ENCODE peak calls at places on chromosomes 16 and 17, in seven cellular contexts. S is glutamatergic neuron; H is mucosa of descending colon; L is B cell; E is CD8-positive, alpha-beta T cell; U is bronchial epithelial cell; T is IMR-90. M is an unnamed sample.
A peak's percentile ranks its signal among the peaks of the same experiment; 100 is the strongest.

GRCh38 chr17:59746849-59747445 is 39.5 kb downstream of the VMP1 start:
- DNase-seq in S (no peak), H (no peak), L (peak; percentile 32), E (no peak), U (no peak), T (peak; percentile 71), M (peak; percentile 53)

GRCh38 chr17:70654706-70655105 is 485.4 kb downstream of the KCNJ2 start:
- DNase-seq in S (no peak), H (no peak), L (no peak), E (no peak), U (no peak), T (no peak), M (no peak)

GRCh38 chr17:31094600-31095238 is at the start of gene NF1:
- DNase-seq in S (peak; percentile 95), H (peak; percentile 96), L (peak; percentile 93), E (peak; percentile 79), U (peak; percentile 82), T (peak; percentile 94), M (peak; percentile 95)

GRCh38 chr17:29709861-29710849 is 87.4 kb upstream of the CORO6 start:
- DNase-seq in S (no peak), H (no peak), L (no peak), E (no peak), U (peak; percentile 26), T (peak; percentile 52), M (peak; percentile 13)

GRCh38 chr16:29868396-29868795 is 5.4 kb upstream of the CDIPT start:
- DNase-seq in S (no peak), H (no peak), L (no peak), E (no peak), U (no peak), T (no peak), M (no peak)

GRCh38 chr16:4580245-4580644 is 24.1 kb downstream of the C16orf96 start:
- DNase-seq in S (no peak), H (no peak), L (no peak), E (no peak), U (peak; percentile 72), T (no peak), M (peak; percentile 4)

GRCh38 chr16:50462793-50463507 is 85.2 kb upstream of the NKD1 start:
- DNase-seq in S (no peak), H (no peak), L (no peak), E (no peak), U (no peak), T (no peak), M (no peak)

GRCh38 chr17:76268991-76269981 is 4.1 kb downstream of the UBALD2 start:
- DNase-seq in S (peak; percentile 44), H (no peak), L (peak; percentile 37), E (no peak), U (no peak), T (no peak), M (no peak)

GRCh38 chr17:78330570-78331224 is 29.2 kb downstream of the SOCS3 start:
- DNase-seq in S (no peak), H (peak; percentile 49), L (no peak), E (no peak), U (no peak), T (no peak), M (no peak)

GRCh38 chr17:55990332-55991006 is 162.8 kb upstream of the ANKFN1 start:
- DNase-seq in S (no peak), H (no peak), L (no peak), E (no peak), U (no peak), T (no peak), M (no peak)

GRCh38 chr17:50177983-50178834 is 12.4 kb downstream of the SGCA start:
- DNase-seq in S (peak; percentile 73), H (peak; percentile 77), L (peak; percentile 73), E (peak; percentile 49), U (peak; percentile 100), T (peak; percentile 99), M (peak; percentile 97)

GRCh38 chr16:80350066-80350465 is 190.7 kb upstream of the DYNLRB2 start:
- DNase-seq in S (no peak), H (no peak), L (no peak), E (no peak), U (no peak), T (no peak), M (no peak)

GRCh38 chr17:34665803-34666763 is 86.7 kb downstream of the TMEM132E start:
- DNase-seq in S (no peak), H (no peak), L (no peak), E (no peak), U (no peak), T (no peak), M (no peak)

GRCh38 chr17:8300629-8301242 is 5.5 kb upstream of the SLC25A35 start:
- DNase-seq in S (peak; percentile 57), H (peak; percentile 58), L (peak; percentile 81), E (peak; percentile 63), U (peak; percentile 54), T (peak; percentile 64), M (peak; percentile 62)

GRCh38 chr17:76883744-76884525 is 15.7 kb downstream of the MGAT5B start:
- DNase-seq in S (no peak), H (no peak), L (no peak), E (no peak), U (no peak), T (no peak), M (no peak)

GRCh38 chr16:3248596-3248995 is 7.8 kb downstream of the MEFV start:
- DNase-seq in S (no peak), H (no peak), L (no peak), E (no peak), U (no peak), T (no peak), M (no peak)

GRCh38 chr16:89002851-89003830 is 26.1 kb upstream of the CBFA2T3 start:
- DNase-seq in S (no peak), H (no peak), L (no peak), E (no peak), U (no peak), T (no peak), M (no peak)

GRCh38 chr16:87964049-87964448 is 12.8 kb downstream of the BANP start:
- DNase-seq in S (no peak), H (no peak), L (no peak), E (no peak), U (no peak), T (no peak), M (no peak)

GRCh38 chr17:73874008-73874407 is 229.8 kb upstream of the SDK2 start:
- DNase-seq in S (no peak), H (no peak), L (no peak), E (no peak), U (peak; percentile 71), T (no peak), M (no peak)

GRCh38 chr16:88533381-88533831 is 36.8 kb upstream of the ZC3H18 start:
- DNase-seq in S (no peak), H (no peak), L (no peak), E (no peak), U (peak; percentile 12), T (peak; percentile 47), M (peak; percentile 16)

DNA sequence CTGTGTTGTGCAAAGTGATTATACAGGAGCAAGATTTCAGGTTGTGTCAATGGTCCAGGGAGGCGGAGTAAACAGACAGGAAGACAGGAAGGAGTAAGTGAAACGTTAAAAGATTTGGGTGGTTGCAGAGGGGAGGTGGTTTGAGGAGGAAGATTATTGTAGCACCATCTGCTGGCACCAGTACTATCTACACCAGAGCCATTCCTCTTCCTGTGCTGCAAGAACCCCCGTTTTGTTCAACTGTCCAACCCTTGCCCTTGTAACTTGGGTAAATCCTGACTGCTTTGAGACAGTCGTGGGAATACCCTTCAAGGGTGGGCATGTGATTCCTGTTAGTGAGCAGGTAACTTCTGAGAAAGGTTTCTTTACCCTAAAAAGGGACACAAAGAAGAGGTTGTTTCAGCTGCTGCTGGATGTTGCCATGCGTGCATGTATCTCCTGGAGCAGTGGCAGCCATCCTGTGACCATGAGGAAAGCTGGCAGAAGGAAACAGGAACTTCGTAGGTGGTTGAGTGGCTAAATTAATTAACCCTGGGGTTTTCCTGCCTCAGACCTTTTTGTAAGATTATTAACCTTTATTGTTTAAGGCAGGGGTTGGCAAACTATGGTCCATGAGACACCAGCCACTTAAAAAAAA is 124.1 kb downstream of the PRKCA start:
- DNase-seq in S (no peak), H (peak; percentile 58), L (no peak), E (peak; percentile 49), U (no peak), T (peak; percentile 14), M (no peak)
- TF ChIP-seq CTCF in S (no peak), H (no peak), L (no peak), E (peak; percentile 48), U (peak; percentile 31), T (no peak), M (peak; percentile 45)

DNA sequence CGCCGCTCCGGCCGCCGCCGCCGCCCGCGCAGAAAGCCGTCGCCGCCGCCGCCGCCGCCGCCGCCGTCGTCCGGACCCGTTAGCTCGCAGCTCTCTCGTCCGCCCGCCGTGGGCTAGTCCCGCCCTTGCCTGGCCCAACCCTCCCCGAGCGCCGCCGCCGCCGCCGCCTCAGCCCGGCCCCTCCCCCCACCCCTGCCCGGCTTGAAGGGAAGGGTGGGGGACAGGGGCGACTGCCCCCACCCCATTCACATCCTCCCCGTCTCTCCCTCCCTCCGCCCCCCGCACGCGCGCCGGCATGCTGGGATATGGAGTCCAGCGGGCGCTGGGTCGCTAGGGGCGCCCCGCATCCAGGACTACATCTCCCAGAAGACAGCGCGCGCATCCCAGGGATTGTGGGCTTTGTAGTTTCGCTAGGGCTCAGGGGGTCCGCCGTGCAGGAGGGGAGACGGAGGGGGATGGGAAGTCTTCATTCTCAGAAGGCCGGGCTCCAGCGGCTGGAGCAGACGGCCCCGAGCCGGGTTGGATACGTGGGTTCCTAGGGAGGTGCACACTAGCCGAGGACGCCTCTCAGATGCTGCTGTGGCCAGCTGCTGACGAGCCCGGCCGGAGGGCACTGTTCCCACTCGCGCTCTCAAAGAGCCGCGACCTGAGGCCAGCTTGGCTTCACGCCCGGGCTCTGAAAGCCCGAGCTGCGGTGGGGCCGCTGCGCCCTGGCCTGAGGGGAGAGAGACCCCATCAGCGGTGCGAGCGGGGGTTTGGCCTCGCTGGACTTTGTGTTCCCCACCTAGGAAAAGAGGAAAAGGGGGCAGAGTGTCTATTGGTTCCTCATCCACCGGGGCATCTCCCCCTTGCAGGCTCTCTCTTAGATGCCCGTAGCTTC is at the start of gene ST3GAL2:
- DNase-seq in S (peak; percentile 98), H (peak; percentile 93), L (peak; percentile 95), E (peak; percentile 92), U (peak; percentile 61), T (peak; percentile 89), M (peak; percentile 81)
- TF ChIP-seq CTCF in S (peak; percentile 23), H (no peak), L (no peak), E (no peak), U (no peak), T (no peak), M (peak; percentile 56)

GRCh38 chr16:11636172-11636721 is 32.0 kb upstream of the SNN start:
- DNase-seq in S (no peak), H (peak; percentile 72), L (no peak), E (no peak), U (peak; percentile 98), T (no peak), M (no peak)
- TF ChIP-seq CTCF in S (no peak), H (no peak), L (no peak), E (no peak), U (no peak), T (no peak), M (no peak)

DNA sequence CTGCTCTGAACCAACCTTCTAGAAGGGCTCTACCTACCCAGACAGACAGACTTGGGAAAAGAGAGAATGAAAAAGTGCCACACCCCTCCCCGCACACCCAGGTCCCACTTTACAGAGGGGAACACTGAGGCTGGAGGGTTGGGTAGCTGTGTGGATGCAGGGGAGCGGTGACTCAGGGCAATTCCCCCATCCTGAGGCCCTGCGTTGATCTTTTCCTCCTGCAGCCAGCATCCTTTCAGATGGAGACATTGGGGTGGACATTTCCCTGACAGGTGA is 10.0 kb downstream of the CETP start:
- DNase-seq in S (no peak), H (no peak), L (no peak), E (no peak), U (no peak), T (no peak), M (no peak)
- TF ChIP-seq CTCF in S (no peak), H (no peak), L (no peak), E (no peak), U (no peak), T (no peak), M (no peak)

M was measured in HFFc6.